ENCODE peak calls at places on chromosomes 1 and 21, in six cellular contexts. D is body of pancreas, C is kidney, N is heart right ventricle, G is pancreas, J is fibroblast of lung. T is an unnamed sample. For H3K4me1, the result is how much of the 10 kb centered on the place peaks cover.

GRCh38 chr21:35850029-35850428 is 210.3 kb downstream of the SETD4 start:
- DNase-seq in C (no peak), D (no peak), G (no peak), N (no peak), J (peak), T (no peak)

GRCh38 chr1:55428944-55429931 is 214.1 kb upstream of the USP24 start:
- DNase-seq in C (peak), J (peak), N (no peak), D (peak), G (peak), T (peak)

GRCh38 chr1:203219934-203220333 is 9.5 kb downstream of the CHIT1 start:
- DNase-seq in J (no peak), C (no peak), D (no peak), G (no peak), N (no peak), T (no peak)

GRCh38 chr1:211478376-211478775 is 13.6 kb downstream of the RD3 start:
- DNase-seq in C (no peak), N (no peak), J (no peak), D (no peak), G (no peak), T (no peak)

GRCh38 chr1:4655674-4656532 is 1.5 kb downstream of the AJAP1 start:
- DNase-seq in N (peak), C (peak), D (peak), J (no peak), G (peak), T (peak)

GRCh38 chr1:207015791-207016190 is 16.8 kb downstream of the C1orf116 start:
- DNase-seq in C (no peak), N (no peak), G (no peak), J (no peak), D (no peak), T (no peak)

GRCh38 chr1:63835075-63835633 is 61.3 kb downstream of the ROR1 start:
- DNase-seq in C (no peak), J (no peak), G (no peak), D (no peak), N (no peak), T (no peak)

GRCh38 chr21:14773777-14774345 is 227.7 kb upstream of the SAMSN1 start:
- DNase-seq in N (peak), J (no peak), D (peak), C (no peak), G (peak), T (peak)

GRCh38 chr1:35115459-35116383 is 36.5 kb downstream of the ZMYM1 start:
- DNase-seq in G (no peak), C (no peak), J (peak), N (no peak), D (no peak), T (no peak)

GRCh38 chr1:212721388-212722247 is 22.0 kb upstream of the BATF3 start:
- DNase-seq in C (no peak), J (peak), N (no peak), G (no peak), D (no peak), T (no peak)

GRCh38 chr1:4970532-4970931 is 316.1 kb downstream of the AJAP1 start:
- DNase-seq in D (no peak), G (no peak), N (no peak), C (no peak), J (no peak), T (no peak)

GRCh38 chr1:205247130-205247921 is 19.6 kb downstream of the TMCC2 start:
- DNase-seq in G (no peak), J (peak), N (no peak), D (no peak), C (no peak), T (no peak)

GRCh38 chr21:43801006-43801783 is 11.8 kb downstream of the RRP1 start:
- DNase-seq in J (no peak), G (no peak), C (no peak), D (no peak), N (no peak), T (no peak)

GRCh38 chr1:76336951-76337371 is 262.4 kb downstream of the ST6GALNAC3 start:
- DNase-seq in C (peak), D (peak), G (peak), J (peak), N (peak), T (peak)

GRCh38 chr1:7948950-7949349 is 8.3 kb upstream of the TNFRSF9 start:
- DNase-seq in J (peak), G (no peak), D (no peak), C (no peak), N (no peak), T (no peak)

GRCh38 chr1:184791199-184791935 is 36.7 kb upstream of the EDEM3 start:
- DNase-seq in D (no peak), G (no peak), C (no peak), J (peak), N (no peak), T (no peak)

GRCh38 chr21:25639167-25639921 is at the start of gene JAM2:
- DNase-seq in N (peak), G (no peak), D (peak), J (peak), C (peak), T (peak)

GRCh38 chr21:33036430-33037162 is 10.9 kb downstream of the OLIG2 start:
- DNase-seq in J (peak), D (no peak), G (no peak), N (no peak), C (peak), T (no peak)

GRCh38 chr1:180670681-180671080 is 38.9 kb downstream of the XPR1 start:
- DNase-seq in C (no peak), N (no peak), G (no peak), J (no peak), D (no peak), T (no peak)

GRCh38 chr1:26697978-26698849 is 2.4 kb downstream of the ARID1A start:
- DNase-seq in D (peak), N (peak), J (peak), C (peak), G (peak), T (peak)

GRCh38 chr21:28952686-28953085 is 40.0 kb downstream of the LTN1 start:
- DNase-seq in N (no peak), G (no peak), C (no peak), J (no peak), D (no peak), T (no peak)

GRCh38 chr1:222711319-222712252 is 705 bp downstream of the AIDA start:
- DNase-seq in D (peak), J (peak), C (peak), G (peak), N (peak), T (peak)

GRCh38 chr21:35215870-35216269 is 166.8 kb upstream of the RUNX1 start:
- DNase-seq in N (no peak), D (no peak), G (no peak), C (no peak), J (no peak), T (no peak)

GRCh38 chr1:159439422-159439821 is at the start of gene OR10J1:
- DNase-seq in J (no peak), D (no peak), G (no peak), C (no peak), N (no peak), T (no peak)

GRCh38 chr1:21795075-21795474 is 12.1 kb upstream of the USP48 start:
- DNase-seq in C (no peak), N (no peak), G (no peak), D (no peak), J (no peak), T (no peak)

GRCh38 chr1:40899230-40899870 is 37.2 kb upstream of the CITED4 start:
- DNase-seq in G (peak), D (peak), N (no peak), J (no peak), C (peak), T (peak)

GRCh38 chr1:47554901-47555300 is 117.1 kb downstream of the FOXD2 start:
- DNase-seq in N (no peak), J (no peak), G (no peak), D (no peak), C (no peak), T (no peak)

GRCh38 chr1:10679521-10680220 is 116.8 kb downstream of the CASZ1 start:
- DNase-seq in C (peak), G (no peak), N (no peak), D (peak), J (peak), T (peak)

GRCh38 chr1:10681296-10682113 is 114.9 kb downstream of the CASZ1 start:
- DNase-seq in G (no peak), N (no peak), J (no peak), D (no peak), C (no peak), T (no peak)

GRCh38 chr1:10678852-10679251 is 117.6 kb downstream of the CASZ1 start:
- DNase-seq in N (no peak), C (no peak), G (no peak), D (no peak), J (no peak), T (no peak)

GRCh38 chr1:10682114-10682445 is 114.4 kb downstream of the CASZ1 start:
- DNase-seq in N (no peak), D (no peak), J (no peak), G (no peak), C (no peak), T (no peak)

DNA sequence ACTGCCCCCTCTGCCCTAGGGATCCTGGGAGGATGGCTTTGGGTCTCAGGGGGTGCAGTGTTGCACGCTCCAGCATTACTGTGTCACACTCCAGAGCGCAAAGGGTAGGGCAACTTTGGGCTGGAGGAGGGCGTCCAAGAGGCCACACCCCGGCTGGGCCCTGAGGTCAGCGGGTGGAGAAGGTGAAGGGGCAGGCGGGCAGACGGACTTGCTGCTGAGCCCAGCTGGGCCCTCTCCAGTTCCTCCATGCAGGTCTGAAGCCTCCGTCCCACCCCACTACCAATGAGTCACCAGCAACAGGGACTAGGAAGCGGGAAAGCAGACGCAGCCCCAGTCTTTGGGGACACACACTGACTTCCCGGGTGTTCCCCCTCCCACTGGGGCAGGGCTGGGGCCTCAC is 116.0 kb downstream of the CASZ1 start:
- DNase-seq in J (no peak), C (peak), N (no peak), D (no peak), G (no peak), T (peak)
- H3K4me1 ChIP-seq in J (under half), C (half or more), N (half or more), D (half or more), G (under half), T (half or more)

GRCh38 chr1:200378096-200378495 is 31.7 kb downstream of the ZNF281 start:
- DNase-seq in C (no peak), N (no peak), J (no peak), D (no peak), G (no peak), T (no peak)

GRCh38 chr1:200374569-200375312 is 35.1 kb downstream of the ZNF281 start:
- DNase-seq in J (no peak), G (no peak), C (no peak), N (no peak), D (no peak), T (no peak)

GRCh38 chr1:200373811-200374231 is 36.0 kb downstream of the ZNF281 start:
- DNase-seq in N (no peak), J (no peak), C (no peak), G (no peak), D (no peak), T (no peak)

GRCh38 chr1:200379431-200379755 is 30.4 kb downstream of the ZNF281 start:
- DNase-seq in J (peak), C (no peak), N (no peak), D (no peak), G (no peak), T (no peak)

GRCh38 chr1:200376521-200376920 is 33.3 kb downstream of the ZNF281 start:
- DNase-seq in C (no peak), J (no peak), G (no peak), D (no peak), N (no peak), T (no peak)
- H3K4me1 ChIP-seq in C (under half), J (under half), G (under half), D (under half), N (under half), T (under half)

GRCh38 chr1:18644013-18644399 is 13.4 kb downstream of the PAX7 start:
- DNase-seq in N (no peak), D (no peak), C (no peak), J (no peak), G (no peak), T (no peak)

GRCh38 chr1:18643154-18644012 is 12.7 kb downstream of the PAX7 start:
- DNase-seq in J (no peak), D (no peak), C (no peak), G (no peak), N (no peak), T (no peak)

GRCh38 chr1:18645172-18646090 is 14.8 kb downstream of the PAX7 start:
- DNase-seq in J (no peak), N (no peak), D (no peak), C (no peak), G (no peak), T (no peak)

GRCh38 chr1:18646091-18646775 is 15.6 kb downstream of the PAX7 start:
- DNase-seq in D (no peak), N (no peak), J (no peak), C (no peak), G (no peak), T (no peak)

GRCh38 chr1:18644469-18645171 is 14.0 kb downstream of the PAX7 start:
- DNase-seq in C (no peak), D (no peak), G (no peak), N (no peak), J (no peak), T (no peak)
- H3K4me1 ChIP-seq in C (under half), D (under half), G (under half), N (under half), J (under half), T (under half)

GRCh38 chr1:158177705-158178450 is 2.8 kb upstream of the CD1D start:
- DNase-seq in J (peak), G (peak), N (peak), D (peak), C (peak), T (peak)
- H3K4me1 ChIP-seq in J (under half), G (under half), N (under half), D (under half), C (under half), T (under half)

DNA sequence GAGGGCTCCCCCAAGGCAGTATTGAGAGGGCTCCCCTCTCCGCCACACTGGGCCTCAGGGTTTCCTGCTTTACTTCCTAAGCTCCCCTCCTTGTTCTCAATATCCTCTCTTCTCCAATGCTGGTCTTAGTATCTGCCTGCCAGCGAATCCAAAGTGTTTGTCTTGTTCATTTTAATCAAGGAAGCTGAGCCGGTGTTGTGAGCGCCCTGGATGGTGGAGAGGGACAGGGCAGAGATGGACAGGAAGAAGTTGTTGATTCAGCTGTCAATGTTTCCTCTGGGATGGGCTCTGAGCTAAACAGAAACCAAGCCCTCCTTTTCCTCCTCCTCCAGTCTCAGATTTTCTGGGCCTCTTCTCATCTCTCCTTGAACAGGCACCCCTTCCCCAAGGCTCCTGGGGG is 5.4 kb downstream of the OLFML3 start:
- DNase-seq in N (no peak), C (no peak), D (no peak), J (no peak), G (no peak), T (no peak)
- H3K4me1 ChIP-seq in N (under half), C (under half), D (under half), J (under half), G (under half), T (under half)

GRCh38 chr1:22863766-22864165 is 108.9 kb downstream of the LACTBL1 start:
- DNase-seq in D (no peak), J (no peak), C (no peak), N (no peak), G (no peak), T (no peak)

GRCh38 chr1:22860414-22860800 is 112.3 kb downstream of the LACTBL1 start:
- DNase-seq in N (no peak), J (no peak), D (no peak), C (no peak), G (no peak), T (no peak)

GRCh38 chr1:22862752-22863151 is 109.9 kb downstream of the LACTBL1 start:
- DNase-seq in N (no peak), G (no peak), C (no peak), J (no peak), D (no peak), T (no peak)

GRCh38 chr1:22860883-22861385 is 111.7 kb downstream of the LACTBL1 start:
- DNase-seq in D (no peak), N (no peak), C (no peak), G (no peak), J (no peak), T (no peak)

GRCh38 chr1:22861764-22862440 is 110.8 kb downstream of the LACTBL1 start:
- DNase-seq in D (peak), N (no peak), J (peak), C (no peak), G (no peak), T (peak)
- H3K4me1 ChIP-seq in D (under half), N (under half), J (under half), C (under half), G (under half), T (under half)

T was measured in thyroid gland.